ENCODE peak calls at places on chromosomes 11 and 22, in six cellular contexts. Q, W, S, I, K and O are unnamed samples.

GRCh38 chr11:75554258-75555022 is 7.6 kb upstream of the SERPINH1 start:
- DNase-seq in K (peak), W (no peak), S (peak), Q (no peak), I (no peak), O (peak)

GRCh38 chr22:38411016-38411415 is 44.0 kb downstream of the KCNJ4 start:
- DNase-seq in I (no peak), K (peak), Q (no peak), W (no peak), S (no peak), O (no peak)

GRCh38 chr11:35364101-35364780 is 55.1 kb downstream of the SLC1A2 start:
- DNase-seq in S (peak), W (no peak), I (no peak), K (peak), Q (no peak), O (peak)

GRCh38 chr11:86449993-86450629 is 75.4 kb downstream of the CCDC81 start:
- DNase-seq in Q (no peak), K (no peak), W (no peak), S (no peak), I (no peak), O (no peak)

GRCh38 chr22:29702025-29702930 is 17.5 kb upstream of the CABP7 start:
- DNase-seq in W (peak), I (no peak), S (no peak), Q (no peak), K (no peak), O (no peak)

GRCh38 chr11:62613275-62613864 is 313 bp downstream of the ROM1 start:
- DNase-seq in I (no peak), Q (no peak), W (no peak), K (no peak), S (no peak), O (no peak)

GRCh38 chr11:102733232-102733875 is 8.6 kb upstream of the MMP8 start:
- DNase-seq in I (no peak), K (peak), S (peak), Q (no peak), W (peak), O (no peak)

GRCh38 chr22:44112191-44112590 is 68.5 kb upstream of the PARVG start:
- DNase-seq in I (no peak), W (no peak), Q (no peak), K (no peak), S (no peak), O (no peak)

GRCh38 chr11:61489833-61490585 is 18.5 kb upstream of the LRRC10B start:
- DNase-seq in W (peak), I (no peak), S (peak), Q (no peak), K (peak), O (peak)